ENCODE peak calls at places on chromosomes 2 and 18, in seven cellular contexts. Z, C, N, Y, U, O and V are unnamed samples.

GRCh38 chr2:149645391-149645790 is 57.8 kb upstream of the MMADHC start:
- DNase-seq in Z (no peak), C (no peak), N (no peak), Y (no peak), U (no peak), O (no peak), V (no peak)

GRCh38 chr2:239392072-239392357 is 8.8 kb downstream of the HDAC4 start:
- DNase-seq in Z (no peak), C (no peak), N (no peak), Y (peak), U (no peak), O (no peak), V (no peak)

GRCh38 chr2:10897956-10898355 is 13.8 kb upstream of the KCNF1 start:
- DNase-seq in Z (no peak), C (no peak), N (no peak), Y (no peak), U (no peak), O (no peak), V (no peak)

GRCh38 chr2:155815851-155816250 is 516.7 kb downstream of the NR4A2 start:
- DNase-seq in Z (peak), C (no peak), N (no peak), Y (no peak), U (no peak), O (no peak), V (no peak)

GRCh38 chr2:55156326-55156725 is 75.8 kb downstream of the CLHC1 start:
- DNase-seq in Z (no peak), C (no peak), N (no peak), Y (no peak), U (no peak), O (no peak), V (no peak)

GRCh38 chr18:60092073-60092472 is 192.3 kb downstream of the PMAIP1 start:
- DNase-seq in Z (no peak), C (no peak), N (no peak), Y (no peak), U (no peak), O (no peak), V (no peak)

GRCh38 chr2:182020319-182021055 is 34.8 kb downstream of the PPP1R1C start:
- DNase-seq in Z (peak), C (no peak), N (no peak), Y (no peak), U (no peak), O (no peak), V (no peak)

GRCh38 chr2:27581417-27582128 is 1.3 kb upstream of the ZNF512 start:
- DNase-seq in Z (no peak), C (no peak), N (peak), Y (no peak), U (no peak), O (no peak), V (no peak)

GRCh38 chr2:196480653-196481322 is 158.7 kb upstream of the CCDC150 start:
- DNase-seq in Z (no peak), C (no peak), N (no peak), Y (no peak), U (no peak), O (no peak), V (no peak)

GRCh38 chr18:79397288-79397829 is 1.6 kb downstream of the NFATC1 start:
- DNase-seq in Z (no peak), C (no peak), N (no peak), Y (no peak), U (no peak), O (peak), V (no peak)

GRCh38 chr18:79396431-79397287 is 929 bp downstream of the NFATC1 start:
- DNase-seq in Z (no peak), C (no peak), N (no peak), Y (no peak), U (no peak), O (peak), V (no peak)

GRCh38 chr18:79394438-79395307 is 1.1 kb upstream of the NFATC1 start:
- DNase-seq in Z (no peak), C (no peak), N (no peak), Y (peak), U (no peak), O (peak), V (no peak)

GRCh38 chr18:79395308-79395640 is 456 bp upstream of the NFATC1 start:
- DNase-seq in Z (no peak), C (no peak), N (no peak), Y (no peak), U (no peak), O (no peak), V (no peak)

DNA sequence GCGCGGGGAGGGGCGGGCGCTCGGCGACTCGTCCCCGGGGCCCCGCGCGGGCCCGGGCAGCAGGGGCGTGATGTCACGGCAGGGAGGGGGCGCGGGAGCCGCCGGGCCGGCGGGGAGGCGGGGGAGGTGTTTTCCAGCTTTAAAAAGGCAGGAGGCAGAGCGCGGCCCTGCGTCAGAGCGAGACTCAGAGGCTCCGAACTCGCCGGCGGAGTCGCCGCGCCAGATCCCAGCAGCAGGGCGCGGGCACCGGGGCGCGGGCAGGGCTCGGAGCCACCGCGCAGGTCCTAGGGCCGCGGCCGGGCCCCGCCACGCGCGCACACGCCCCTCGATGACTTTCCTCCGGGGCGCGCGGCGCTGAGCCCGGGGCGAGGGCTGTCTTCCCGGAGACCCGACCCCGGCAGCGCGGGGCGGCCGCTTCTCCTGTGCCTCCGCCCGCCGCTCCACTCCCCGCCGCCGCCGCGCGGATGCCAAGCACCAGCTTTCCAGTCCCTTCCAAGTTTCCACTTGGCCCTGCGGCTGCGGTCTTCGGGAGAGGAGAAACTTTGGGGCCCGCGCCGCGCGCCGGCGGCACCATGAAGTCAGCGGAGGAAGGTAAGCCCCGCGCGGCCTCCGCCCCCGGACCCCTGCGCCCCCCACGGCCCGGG is at the start of gene NFATC1:
- DNase-seq in Z (peak), C (peak), N (no peak), Y (peak), U (no peak), O (peak), V (no peak)
- TF ChIP-seq POLR2A in Z (no peak), C (no peak), N (peak), Y (no peak), U (peak), O (no peak), V (peak)

DNA sequence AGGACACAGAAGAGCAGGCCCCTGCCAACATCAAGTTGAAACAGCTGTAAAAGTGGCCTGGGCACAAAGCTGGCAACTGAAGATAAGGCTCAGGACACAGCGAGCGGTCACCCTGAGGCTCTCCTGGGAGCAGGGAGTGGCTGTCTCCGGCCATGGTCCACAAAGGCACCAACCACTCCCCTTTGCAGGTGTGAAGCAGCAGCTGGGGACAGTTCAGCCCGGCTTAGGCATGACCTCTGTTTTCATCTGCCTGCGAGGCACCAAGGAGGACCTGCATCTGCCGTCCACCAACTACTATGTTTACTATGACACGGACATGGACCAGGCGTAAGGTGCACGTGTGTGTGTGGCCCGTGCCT is 12.9 kb downstream of the TGOLN2 start:
- DNase-seq in Z (no peak), C (no peak), N (no peak), Y (no peak), U (no peak), O (peak), V (no peak)
- TF ChIP-seq POLR2A in Z (no peak), C (no peak), N (no peak), Y (no peak), U (no peak), O (no peak), V (no peak)

GRCh38 chr2:226424971-226425370 is 374.6 kb downstream of the IRS1 start:
- DNase-seq in Z (no peak), C (no peak), N (no peak), Y (no peak), U (no peak), O (no peak), V (no peak)

GRCh38 chr2:226431301-226431955 is 368.2 kb downstream of the IRS1 start:
- DNase-seq in Z (no peak), C (no peak), N (no peak), Y (no peak), U (no peak), O (no peak), V (no peak)

GRCh38 chr2:226426292-226426736 is 373.3 kb downstream of the IRS1 start:
- DNase-seq in Z (no peak), C (no peak), N (no peak), Y (no peak), U (no peak), O (no peak), V (no peak)

GRCh38 chr2:226429476-226429875 is 370.1 kb downstream of the IRS1 start:
- DNase-seq in Z (no peak), C (no peak), N (no peak), Y (no peak), U (no peak), O (no peak), V (no peak)

DNA sequence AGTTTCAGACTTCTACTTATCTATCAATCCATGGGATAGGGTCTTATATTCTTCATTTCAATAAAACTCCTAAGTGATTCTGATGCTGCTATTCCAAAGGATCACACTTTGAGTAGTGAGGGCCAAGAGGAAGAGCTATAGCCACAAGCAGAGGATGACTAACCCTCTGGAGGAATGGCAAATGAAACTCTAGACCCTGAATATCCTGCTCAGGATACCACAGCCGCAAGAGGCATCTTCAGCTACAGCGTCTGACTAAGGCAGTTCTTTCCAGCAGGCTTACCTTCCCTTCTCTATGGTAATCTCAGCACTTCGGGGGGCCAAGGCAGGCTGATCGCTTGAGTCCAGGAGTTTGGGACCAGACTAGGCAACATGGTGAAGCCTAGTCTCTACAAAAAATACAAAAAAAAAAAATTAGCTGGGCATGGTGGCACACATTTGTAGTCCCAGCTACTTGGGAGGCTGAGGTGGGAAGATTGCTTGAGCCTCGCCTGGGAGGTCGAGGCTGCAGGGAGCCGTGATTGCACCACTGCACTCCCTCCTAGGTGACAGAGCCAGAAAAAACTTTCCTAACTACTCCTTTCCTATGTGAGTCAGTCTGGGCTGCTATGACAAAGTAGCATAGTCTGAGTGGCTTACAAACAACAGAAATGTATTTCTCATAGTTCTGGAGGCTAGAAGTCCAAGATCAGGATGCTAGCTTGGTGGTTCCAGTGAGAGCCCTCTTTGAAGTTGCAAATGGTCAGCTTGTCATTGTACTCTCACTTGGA is 371.9 kb downstream of the IRS1 start:
- DNase-seq in Z (peak), C (no peak), N (no peak), Y (no peak), U (peak), O (no peak), V (no peak)
- TF ChIP-seq POLR2A in Z (no peak), C (no peak), N (no peak), Y (no peak), U (no peak), O (no peak), V (no peak)

GRCh38 chr2:130727286-130727924 is 1.5 kb upstream of the GPR148 start:
- DNase-seq in Z (peak), C (peak), N (no peak), Y (peak), U (no peak), O (peak), V (no peak)
- TF ChIP-seq POLR2A in Z (peak), C (no peak), N (no peak), Y (peak), U (no peak), O (no peak), V (peak)

DNA sequence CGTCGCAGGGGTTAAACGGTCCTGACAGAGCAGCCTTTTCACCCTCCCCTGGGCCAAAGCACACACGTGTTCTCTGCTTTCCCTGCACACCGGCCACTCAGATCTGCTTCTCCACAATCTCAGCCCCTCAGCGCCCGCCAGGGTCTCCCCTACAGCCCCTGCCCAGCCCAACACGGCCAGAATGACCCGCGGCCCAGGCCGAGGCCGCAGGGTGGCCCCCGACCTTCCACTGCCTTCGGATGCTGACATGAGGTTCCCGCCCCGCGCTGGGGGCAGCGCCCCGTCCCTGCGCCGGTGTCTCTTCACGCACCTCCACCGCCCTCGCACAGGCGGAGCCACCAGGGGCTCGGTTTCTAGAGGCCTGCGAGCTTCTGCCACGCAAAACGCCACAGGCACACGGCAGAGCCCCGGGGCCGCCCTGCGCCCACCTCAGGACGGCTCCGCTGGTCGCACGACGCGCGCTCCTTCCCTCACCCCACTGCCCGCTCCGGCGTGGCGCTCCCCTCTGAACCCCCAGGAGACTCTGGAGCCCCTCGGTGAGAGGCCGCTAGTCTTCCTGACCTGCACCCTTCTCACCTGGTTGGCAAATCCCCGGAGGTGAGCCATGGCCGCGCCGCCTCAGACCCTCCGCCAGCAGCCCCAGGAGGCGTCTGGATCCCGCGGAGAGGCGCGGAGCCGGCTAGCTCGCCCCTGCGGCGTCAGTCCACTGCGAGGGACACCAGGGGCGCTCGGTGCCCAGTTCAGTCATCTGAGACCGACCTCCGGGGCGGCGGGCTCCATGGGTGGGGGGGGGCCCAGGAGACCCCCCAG is 749 bp downstream of the STK25 start:
- DNase-seq in Z (peak), C (no peak), N (no peak), Y (no peak), U (no peak), O (no peak), V (no peak)
- TF ChIP-seq POLR2A in Z (no peak), C (no peak), N (no peak), Y (no peak), U (peak), O (no peak), V (no peak)

DNA sequence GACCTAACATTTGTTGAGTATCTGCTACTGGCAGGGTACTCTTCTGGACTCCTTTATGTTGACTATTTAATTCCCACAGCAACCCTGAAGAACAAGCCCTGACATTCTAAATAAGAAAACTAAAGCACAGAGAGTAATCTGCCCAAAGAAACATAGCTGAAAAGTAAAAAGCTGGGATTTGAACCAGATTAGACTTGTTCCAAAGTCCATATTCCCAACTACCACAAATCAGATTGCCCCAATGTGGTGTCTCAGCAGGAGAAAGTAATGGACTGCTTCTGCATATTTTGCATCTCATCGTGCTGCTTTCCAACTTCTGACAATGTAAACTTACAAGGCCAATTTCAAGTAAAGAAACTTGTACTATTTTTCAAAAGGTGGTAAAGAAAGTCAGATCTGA is 56.5 kb downstream of the SEPTIN10 start:
- DNase-seq in Z (no peak), C (no peak), N (no peak), Y (no peak), U (no peak), O (no peak), V (no peak)
- TF ChIP-seq POLR2A in Z (no peak), C (no peak), N (no peak), Y (no peak), U (no peak), O (no peak), V (no peak)

DNA sequence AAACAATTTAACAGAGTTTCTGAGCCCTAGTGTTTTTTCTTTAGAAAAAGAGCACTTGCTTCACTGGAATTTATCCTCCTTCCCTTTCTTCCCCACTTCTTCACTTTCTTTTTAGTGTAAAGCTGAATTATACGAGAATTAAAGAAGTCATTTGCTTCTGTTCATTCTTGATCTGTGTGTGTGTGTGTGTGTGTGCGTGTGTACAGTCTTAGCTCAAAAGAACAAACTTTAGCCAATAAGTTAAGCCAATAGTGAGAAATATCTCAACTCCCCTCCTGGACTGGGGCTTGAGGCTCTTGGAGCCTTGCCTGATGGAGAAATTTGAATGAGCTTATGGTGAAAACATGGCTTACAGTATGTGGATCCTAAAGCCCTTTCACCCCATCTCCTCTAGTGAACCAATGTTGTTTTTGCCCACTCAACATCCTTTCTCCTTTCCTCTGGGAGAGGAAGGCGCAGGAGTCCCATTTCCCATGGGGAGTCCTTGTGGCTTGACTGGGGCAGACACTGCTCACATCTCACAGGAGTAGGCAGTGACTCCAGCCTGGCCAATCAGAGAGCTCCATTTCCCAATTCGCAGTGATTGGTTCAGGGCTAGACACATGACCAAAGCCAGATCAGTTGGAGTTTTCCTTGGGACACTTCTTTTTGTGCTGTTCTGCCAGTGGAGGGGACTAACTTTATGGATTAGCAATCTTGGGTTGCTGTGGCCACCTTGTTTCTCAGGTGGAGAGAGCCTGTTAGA is 16.3 kb upstream of the MYO3B start:
- DNase-seq in Z (no peak), C (no peak), N (no peak), Y (no peak), U (no peak), O (no peak), V (no peak)
- TF ChIP-seq POLR2A in Z (no peak), C (no peak), N (no peak), Y (no peak), U (no peak), O (no peak), V (no peak)